ENCODE peak calls at places on chromosome 21, in seven cellular contexts. Y is ovary, D is sigmoid colon, T is right cardiac atrium, M is Peyer's patch, I is uterus, C is endothelial cell of umbilical vein. R is an unnamed sample.

GRCh38 chr21:14691924-14692323 is 145.8 kb upstream of the SAMSN1 start:
- DNase-seq in Y (no peak), D (no peak), T (no peak), M (no peak), I (no peak), C (no peak), R (no peak)

GRCh38 chr21:22374218-22374969 is 1376.2 kb downstream of the NCAM2 start:
- DNase-seq in Y (no peak), D (no peak), T (no peak), M (no peak), I (no peak), C (no peak), R (no peak)

GRCh38 chr21:15066231-15066577 is 1.4 kb upstream of the NRIP1 start:
- DNase-seq in Y (no peak), D (no peak), T (no peak), M (no peak), I (no peak), C (peak), R (no peak)

GRCh38 chr21:33399821-33400220 is 3.4 kb upstream of the IFNGR2 start:
- DNase-seq in Y (no peak), D (no peak), T (no peak), M (no peak), I (no peak), C (no peak), R (no peak)

GRCh38 chr21:46220275-46220810 is 8.2 kb downstream of the LSS start:
- DNase-seq in Y (no peak), D (peak), T (no peak), M (no peak), I (no peak), C (no peak), R (no peak)

GRCh38 chr21:37337831-37338230 is 28.7 kb upstream of the DYRK1A start:
- DNase-seq in Y (no peak), D (no peak), T (no peak), M (no peak), I (no peak), C (no peak), R (no peak)

GRCh38 chr21:46168659-46169386 is 13.4 kb upstream of the FTCD start:
- DNase-seq in Y (no peak), D (peak), T (no peak), M (no peak), I (no peak), C (no peak), R (no peak)

GRCh38 chr21:33643658-33644311 is 1.5 kb downstream of the ITSN1 start:
- DNase-seq in Y (no peak), D (no peak), T (no peak), M (no peak), I (no peak), C (peak), R (no peak)

GRCh38 chr21:15210235-15210678 is 145.5 kb upstream of the NRIP1 start:
- DNase-seq in Y (peak), D (peak), T (peak), M (no peak), I (no peak), C (no peak), R (no peak)

GRCh38 chr21:18350216-18350615 is 53.4 kb downstream of the TMPRSS15 start:
- DNase-seq in Y (no peak), D (no peak), T (no peak), M (no peak), I (no peak), C (no peak), R (no peak)

GRCh38 chr21:21268061-21268471 is 269.9 kb downstream of the NCAM2 start:
- DNase-seq in Y (no peak), D (no peak), T (no peak), M (no peak), I (no peak), C (no peak), R (no peak)

GRCh38 chr21:34129039-34129891 is 55.9 kb downstream of the MRPS6 start:
- DNase-seq in Y (peak), D (peak), T (peak), M (peak), I (peak), C (peak), R (no peak)

GRCh38 chr21:21730524-21730923 is 732.3 kb downstream of the NCAM2 start:
- DNase-seq in Y (no peak), D (no peak), T (no peak), M (no peak), I (no peak), C (no peak), R (no peak)

GRCh38 chr21:30168086-30168485 is 1.5 kb upstream of the CLDN17 start:
- DNase-seq in Y (no peak), D (no peak), T (no peak), M (no peak), I (no peak), C (no peak), R (no peak)

GRCh38 chr21:18951291-18952038 is 547.9 kb upstream of the TMPRSS15 start:
- DNase-seq in Y (no peak), D (no peak), T (no peak), M (no peak), I (no peak), C (no peak), R (peak)

GRCh38 chr21:23067672-23068071 is 2069.5 kb downstream of the NCAM2 start:
- DNase-seq in Y (no peak), D (no peak), T (no peak), M (no peak), I (no peak), C (no peak), R (no peak)

GRCh38 chr21:33270986-33271385 is 4.8 kb downstream of the IL10RB start:
- DNase-seq in Y (no peak), D (no peak), T (no peak), M (no peak), I (no peak), C (no peak), R (no peak)

GRCh38 chr21:25080161-25080560 is 527.1 kb downstream of the MRPL39 start:
- DNase-seq in Y (no peak), D (no peak), T (no peak), M (no peak), I (no peak), C (no peak), R (no peak)

GRCh38 chr21:37374026-37374425 is 7.5 kb downstream of the DYRK1A start:
- DNase-seq in Y (no peak), D (no peak), T (no peak), M (no peak), I (no peak), C (peak), R (no peak)

GRCh38 chr21:17576080-17576835 is 36.4 kb downstream of the BTG3 start:
- DNase-seq in Y (no peak), D (no peak), T (no peak), M (no peak), I (no peak), C (no peak), R (no peak)

GRCh38 chr21:46661211-46661625 is 25.7 kb downstream of the PRMT2 start:
- DNase-seq in Y (peak), D (peak), T (peak), M (no peak), I (peak), C (peak), R (peak)

GRCh38 chr21:46165099-46165498 is 9.7 kb upstream of the FTCD start:
- DNase-seq in Y (no peak), D (no peak), T (no peak), M (no peak), I (no peak), C (no peak), R (no peak)

GRCh38 chr21:16571594-16571993 is 841.8 kb downstream of the USP25 start:
- DNase-seq in Y (no peak), D (no peak), T (no peak), M (no peak), I (no peak), C (no peak), R (no peak)

GRCh38 chr21:16570196-16570595 is 840.4 kb downstream of the USP25 start:
- DNase-seq in Y (no peak), D (no peak), T (no peak), M (no peak), I (no peak), C (no peak), R (no peak)

GRCh38 chr21:16569679-16570078 is 839.9 kb downstream of the USP25 start:
- DNase-seq in Y (no peak), D (no peak), T (no peak), M (no peak), I (no peak), C (no peak), R (no peak)

GRCh38 chr21:16572032-16572431 is 842.2 kb downstream of the USP25 start:
- DNase-seq in Y (no peak), D (no peak), T (no peak), M (no peak), I (no peak), C (no peak), R (no peak)

GRCh38 chr21:16570856-16571255 is 841.1 kb downstream of the USP25 start:
- DNase-seq in Y (no peak), D (no peak), T (no peak), M (no peak), I (no peak), C (no peak), R (no peak)
- H3K27ac ChIP-seq in Y (no peak), D (peak), T (no peak), M (no peak), I (peak), C (no peak), R (no peak)

GRCh38 chr21:31886896-31887595 is 14.2 kb downstream of the HUNK start:
- DNase-seq in Y (no peak), D (no peak), T (no peak), M (no peak), I (no peak), C (no peak), R (no peak)

GRCh38 chr21:31892686-31893085 is 19.9 kb downstream of the HUNK start:
- DNase-seq in Y (no peak), D (no peak), T (no peak), M (no peak), I (no peak), C (no peak), R (no peak)

GRCh38 chr21:31888936-31889371 is 16.1 kb downstream of the HUNK start:
- DNase-seq in Y (no peak), D (no peak), T (no peak), M (no peak), I (no peak), C (no peak), R (no peak)

GRCh38 chr21:31885146-31885545 is 12.3 kb downstream of the HUNK start:
- DNase-seq in Y (no peak), D (no peak), T (no peak), M (no peak), I (no peak), C (no peak), R (no peak)

DNA sequence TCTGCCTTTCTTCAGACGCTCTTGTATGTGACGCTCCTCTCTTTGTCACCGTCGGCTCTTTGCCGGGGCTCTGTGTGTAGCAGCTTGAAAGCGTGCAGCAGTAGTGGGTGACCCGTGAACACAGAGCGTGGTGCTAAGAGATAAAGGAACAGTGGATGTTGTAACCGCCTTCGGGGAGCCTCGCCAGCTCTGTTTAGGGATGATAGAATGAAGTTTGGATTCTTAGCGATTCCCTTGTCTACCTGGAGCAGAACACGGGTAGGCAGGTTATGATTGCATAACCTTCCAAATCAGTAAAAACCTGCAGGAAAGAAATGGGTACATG is 14.7 kb downstream of the HUNK start:
- DNase-seq in Y (no peak), D (no peak), T (peak), M (no peak), I (no peak), C (no peak), R (no peak)
- H3K27ac ChIP-seq in Y (no peak), D (no peak), T (no peak), M (no peak), I (no peak), C (no peak), R (no peak)

GRCh38 chr21:38979271-38980196 is 173.8 kb downstream of the ETS2 start:
- DNase-seq in Y (no peak), D (no peak), T (no peak), M (no peak), I (peak), C (no peak), R (no peak)
- H3K27ac ChIP-seq in Y (no peak), D (no peak), T (no peak), M (no peak), I (no peak), C (no peak), R (no peak)

DNA sequence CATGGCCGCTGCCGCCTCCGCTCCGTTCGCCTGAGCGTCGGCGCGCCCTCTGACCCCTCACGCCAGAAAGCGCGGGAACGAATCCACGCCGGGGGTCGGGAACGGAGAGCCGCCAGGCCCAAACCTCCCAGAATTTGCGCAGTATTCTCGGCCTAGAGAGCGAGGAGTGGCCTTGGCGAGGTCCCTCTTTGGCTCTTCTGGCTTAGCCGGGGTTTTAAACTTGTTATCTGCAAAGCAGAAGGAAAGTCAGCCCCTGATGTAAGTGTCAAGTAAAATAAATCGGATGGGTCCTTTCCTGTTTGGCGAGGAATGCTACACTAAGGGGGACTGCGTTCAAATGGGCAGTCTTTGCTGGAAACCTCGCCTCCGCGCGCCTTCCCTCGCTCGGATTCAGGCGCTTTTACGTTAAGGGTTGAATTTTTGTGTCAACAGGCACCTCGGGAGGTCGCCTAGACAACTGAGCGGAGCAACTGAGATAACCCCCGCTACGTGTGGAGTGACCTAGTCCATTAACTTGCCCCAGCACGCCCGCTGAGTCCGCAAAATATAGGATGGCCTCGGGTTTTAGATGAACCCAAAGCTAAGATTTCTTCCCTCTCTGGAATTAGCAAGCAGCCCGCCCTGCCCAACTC is 1.1 kb downstream of the HSF2BP start:
- DNase-seq in Y (peak), D (no peak), T (peak), M (no peak), I (no peak), C (no peak), R (no peak)
- H3K27ac ChIP-seq in Y (peak), D (no peak), T (no peak), M (no peak), I (no peak), C (peak), R (no peak)

GRCh38 chr21:35923971-35924370 is 136.4 kb downstream of the SETD4 start:
- DNase-seq in Y (no peak), D (no peak), T (no peak), M (no peak), I (no peak), C (no peak), R (no peak)

GRCh38 chr21:35922618-35923017 is 137.7 kb downstream of the SETD4 start:
- DNase-seq in Y (no peak), D (no peak), T (no peak), M (no peak), I (no peak), C (peak), R (no peak)

GRCh38 chr21:35924714-35925301 is 135.5 kb downstream of the SETD4 start:
- DNase-seq in Y (no peak), D (peak), T (no peak), M (no peak), I (no peak), C (peak), R (no peak)

GRCh38 chr21:35920428-35920827 is 139.9 kb downstream of the SETD4 start:
- DNase-seq in Y (no peak), D (no peak), T (no peak), M (no peak), I (no peak), C (no peak), R (no peak)

GRCh38 chr21:35921471-35921870 is 138.9 kb downstream of the SETD4 start:
- DNase-seq in Y (no peak), D (no peak), T (no peak), M (no peak), I (no peak), C (no peak), R (no peak)
- H3K27ac ChIP-seq in Y (no peak), D (no peak), T (no peak), M (no peak), I (no peak), C (no peak), R (no peak)

GRCh38 chr21:28375708-28376385 is 616.8 kb downstream of the LTN1 start:
- DNase-seq in Y (no peak), D (no peak), T (no peak), M (no peak), I (no peak), C (peak), R (no peak)
- H3K27ac ChIP-seq in Y (no peak), D (no peak), T (no peak), M (no peak), I (no peak), C (no peak), R (no peak)

DNA sequence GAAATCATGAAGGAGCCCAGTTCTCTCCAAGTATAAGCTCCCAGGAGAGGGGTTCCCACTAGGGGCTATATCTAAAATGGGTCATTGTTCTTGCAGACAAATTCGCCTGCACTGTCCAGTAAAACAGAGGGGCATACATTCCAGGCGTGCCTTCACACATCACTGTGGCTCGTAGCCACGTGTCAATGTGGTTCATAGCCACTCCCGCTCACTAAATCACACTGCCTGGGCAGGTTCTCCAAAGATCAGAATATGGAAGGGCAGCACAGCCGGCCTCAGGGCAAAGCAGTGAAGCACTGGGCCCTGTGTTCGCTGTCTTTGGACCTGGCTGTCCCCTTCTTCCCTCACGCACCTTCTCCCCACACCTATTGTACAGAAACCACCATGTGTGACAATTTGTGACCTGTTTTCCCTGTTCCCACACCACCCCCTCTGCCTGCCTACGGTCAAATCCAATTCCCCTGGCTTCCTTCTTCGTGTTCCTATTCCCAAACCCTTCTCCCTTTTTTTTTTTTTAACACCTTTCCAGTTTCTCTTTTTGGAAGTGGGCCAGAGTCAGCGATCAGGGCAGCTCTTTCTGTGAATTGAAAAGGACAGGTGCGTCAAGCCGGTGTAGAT is 26.9 kb upstream of the ABCG1 start:
- DNase-seq in Y (no peak), D (no peak), T (no peak), M (no peak), I (no peak), C (no peak), R (no peak)
- H3K27ac ChIP-seq in Y (no peak), D (no peak), T (no peak), M (no peak), I (no peak), C (no peak), R (no peak)

GRCh38 chr21:45135122-45135521 is 60.7 kb downstream of the ADARB1 start:
- DNase-seq in Y (no peak), D (no peak), T (no peak), M (no peak), I (no peak), C (no peak), R (no peak)
- H3K27ac ChIP-seq in Y (no peak), D (no peak), T (no peak), M (no peak), I (no peak), C (no peak), R (no peak)

DNA sequence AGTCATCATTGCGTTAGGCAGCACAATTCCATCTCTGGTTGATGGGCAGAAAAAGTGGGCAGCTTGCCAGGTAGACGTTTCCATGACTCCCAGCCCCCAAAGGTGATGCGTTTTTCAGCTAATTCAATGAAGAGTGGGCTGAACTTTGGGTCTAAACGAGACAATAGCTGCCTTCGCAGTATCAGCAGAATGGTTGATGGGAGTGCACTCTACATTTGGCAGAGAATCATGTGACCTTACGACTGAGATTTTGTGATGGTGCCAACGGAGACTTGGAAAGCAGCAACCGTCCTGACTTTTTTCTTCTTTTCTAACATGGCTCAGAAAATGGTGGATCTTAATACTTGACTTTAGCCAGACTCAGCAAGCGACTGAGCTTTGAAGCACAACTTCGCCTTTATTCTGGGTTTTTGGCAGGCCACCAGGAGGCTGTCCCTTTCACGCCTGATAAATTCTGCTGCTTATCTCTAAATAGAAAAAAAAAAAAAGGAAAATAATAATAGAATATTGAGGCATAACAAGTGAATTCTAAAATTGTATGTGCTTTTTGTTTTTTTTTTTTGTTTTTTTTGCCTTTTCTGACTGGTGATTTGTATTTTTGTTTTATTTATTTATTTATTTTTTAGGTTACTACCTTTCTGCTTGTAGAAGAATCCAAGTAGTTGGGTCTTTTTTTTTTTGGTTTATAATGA is 804.8 kb downstream of the USP25 start:
- DNase-seq in Y (peak), D (peak), T (peak), M (no peak), I (peak), C (peak), R (peak)
- H3K27ac ChIP-seq in Y (peak), D (peak), T (peak), M (peak), I (peak), C (no peak), R (peak)